ENCODE peak calls at places on chromosome 20, in nine cellular contexts. One of them, this sample, is unnamed.

GRCh38 chr20:43691928-43692524 is 25.1 kb downstream of the MYBL2 start:
- DNase-seq in activated effector memory CD4-positive, alpha-beta T cell treated with Interleukin-2 at 50 U/mL for 16 hours: peak; percentile 3
- DNase-seq in fibroblast of lung: peak; percentile 12
- DNase-seq in non-pigmented ciliary epithelial cell: no peak
- DNase-seq in ELR: peak; percentile 72
- DNase-seq in GM13977: peak; percentile 76
- DNase-seq in MV-4-11: peak; percentile 51
- DNase-seq in choroid plexus epithelial cell: peak; percentile 57
- DNase-seq in naive thymus-derived CD4-positive, alpha-beta T cell: no peak
- DNase-seq in this sample: peak; percentile 52

GRCh38 chr20:49711331-49711987 is 2.2 kb downstream of the B4GALT5 start:
- DNase-seq in activated effector memory CD4-positive, alpha-beta T cell treated with Interleukin-2 at 50 U/mL for 16 hours: no peak
- DNase-seq in fibroblast of lung: no peak
- DNase-seq in non-pigmented ciliary epithelial cell: no peak
- DNase-seq in ELR: no peak
- DNase-seq in GM13977: no peak
- DNase-seq in MV-4-11: no peak
- DNase-seq in choroid plexus epithelial cell: no peak
- DNase-seq in naive thymus-derived CD4-positive, alpha-beta T cell: no peak
- DNase-seq in this sample: no peak

GRCh38 chr20:51054233-51054632 is 31.3 kb upstream of the KCNG1 start:
- DNase-seq in activated effector memory CD4-positive, alpha-beta T cell treated with Interleukin-2 at 50 U/mL for 16 hours: no peak
- DNase-seq in fibroblast of lung: no peak
- DNase-seq in non-pigmented ciliary epithelial cell: no peak
- DNase-seq in ELR: no peak
- DNase-seq in GM13977: no peak
- DNase-seq in MV-4-11: no peak
- DNase-seq in choroid plexus epithelial cell: no peak
- DNase-seq in naive thymus-derived CD4-positive, alpha-beta T cell: no peak
- DNase-seq in this sample: no peak

GRCh38 chr20:33662172-33662571 is at the start of gene C20orf144:
- DNase-seq in activated effector memory CD4-positive, alpha-beta T cell treated with Interleukin-2 at 50 U/mL for 16 hours: no peak
- DNase-seq in fibroblast of lung: no peak
- DNase-seq in non-pigmented ciliary epithelial cell: no peak
- DNase-seq in ELR: no peak
- DNase-seq in GM13977: no peak
- DNase-seq in MV-4-11: no peak
- DNase-seq in choroid plexus epithelial cell: no peak
- DNase-seq in naive thymus-derived CD4-positive, alpha-beta T cell: no peak
- DNase-seq in this sample: no peak

GRCh38 chr20:25551413-25552210 is 33.7 kb downstream of the NINL start:
- DNase-seq in activated effector memory CD4-positive, alpha-beta T cell treated with Interleukin-2 at 50 U/mL for 16 hours: no peak
- DNase-seq in fibroblast of lung: peak; percentile 18
- DNase-seq in non-pigmented ciliary epithelial cell: no peak
- DNase-seq in ELR: no peak
- DNase-seq in GM13977: no peak
- DNase-seq in MV-4-11: no peak
- DNase-seq in choroid plexus epithelial cell: no peak
- DNase-seq in naive thymus-derived CD4-positive, alpha-beta T cell: no peak
- DNase-seq in this sample: no peak

GRCh38 chr20:45300961-45301360 is 5.7 kb upstream of the RBPJL start:
- DNase-seq in activated effector memory CD4-positive, alpha-beta T cell treated with Interleukin-2 at 50 U/mL for 16 hours: no peak
- DNase-seq in fibroblast of lung: peak; percentile 14
- DNase-seq in non-pigmented ciliary epithelial cell: no peak
- DNase-seq in ELR: peak; percentile 78
- DNase-seq in GM13977: peak; percentile 71
- DNase-seq in MV-4-11: peak; percentile 24
- DNase-seq in choroid plexus epithelial cell: peak; percentile 39
- DNase-seq in naive thymus-derived CD4-positive, alpha-beta T cell: no peak
- DNase-seq in this sample: peak; percentile 65

GRCh38 chr20:63475209-63475608 is 2.8 kb upstream of the KCNQ2 start:
- DNase-seq in activated effector memory CD4-positive, alpha-beta T cell treated with Interleukin-2 at 50 U/mL for 16 hours: no peak
- DNase-seq in fibroblast of lung: peak; percentile 20
- DNase-seq in non-pigmented ciliary epithelial cell: no peak
- DNase-seq in ELR: peak; percentile 27
- DNase-seq in GM13977: no peak
- DNase-seq in MV-4-11: no peak
- DNase-seq in choroid plexus epithelial cell: peak; percentile 47
- DNase-seq in naive thymus-derived CD4-positive, alpha-beta T cell: no peak
- DNase-seq in this sample: peak; percentile 30

GRCh38 chr20:46023999-46024398 is 5.0 kb upstream of the SLC12A5 start:
- DNase-seq in activated effector memory CD4-positive, alpha-beta T cell treated with Interleukin-2 at 50 U/mL for 16 hours: no peak
- DNase-seq in fibroblast of lung: no peak
- DNase-seq in non-pigmented ciliary epithelial cell: no peak
- DNase-seq in ELR: peak; percentile 57
- DNase-seq in GM13977: no peak
- DNase-seq in MV-4-11: peak; percentile 23
- DNase-seq in choroid plexus epithelial cell: no peak
- DNase-seq in naive thymus-derived CD4-positive, alpha-beta T cell: no peak
- DNase-seq in this sample: peak; percentile 40

GRCh38 chr20:13173201-13173600 is 47.9 kb upstream of the ISM1 start:
- DNase-seq in activated effector memory CD4-positive, alpha-beta T cell treated with Interleukin-2 at 50 U/mL for 16 hours: no peak
- DNase-seq in fibroblast of lung: no peak
- DNase-seq in non-pigmented ciliary epithelial cell: no peak
- DNase-seq in ELR: no peak
- DNase-seq in GM13977: no peak
- DNase-seq in MV-4-11: no peak
- DNase-seq in choroid plexus epithelial cell: no peak
- DNase-seq in naive thymus-derived CD4-positive, alpha-beta T cell: no peak
- DNase-seq in this sample: no peak

GRCh38 chr20:34334654-34335407 is 28.2 kb upstream of the ITCH start:
- DNase-seq in activated effector memory CD4-positive, alpha-beta T cell treated with Interleukin-2 at 50 U/mL for 16 hours: no peak
- DNase-seq in fibroblast of lung: no peak
- DNase-seq in non-pigmented ciliary epithelial cell: no peak
- DNase-seq in ELR: peak; percentile 49
- DNase-seq in GM13977: no peak
- DNase-seq in MV-4-11: no peak
- DNase-seq in choroid plexus epithelial cell: no peak
- DNase-seq in naive thymus-derived CD4-positive, alpha-beta T cell: no peak
- DNase-seq in this sample: no peak

GRCh38 chr20:5207138-5207537 is 80.3 kb downstream of the CDS2 start:
- DNase-seq in activated effector memory CD4-positive, alpha-beta T cell treated with Interleukin-2 at 50 U/mL for 16 hours: no peak
- DNase-seq in fibroblast of lung: no peak
- DNase-seq in non-pigmented ciliary epithelial cell: no peak
- DNase-seq in ELR: no peak
- DNase-seq in GM13977: no peak
- DNase-seq in MV-4-11: no peak
- DNase-seq in choroid plexus epithelial cell: no peak
- DNase-seq in naive thymus-derived CD4-positive, alpha-beta T cell: no peak
- DNase-seq in this sample: no peak

GRCh38 chr20:57135875-57136274 is 130.6 kb downstream of the BMP7 start:
- DNase-seq in activated effector memory CD4-positive, alpha-beta T cell treated with Interleukin-2 at 50 U/mL for 16 hours: no peak
- DNase-seq in fibroblast of lung: no peak
- DNase-seq in non-pigmented ciliary epithelial cell: no peak
- DNase-seq in ELR: no peak
- DNase-seq in GM13977: no peak
- DNase-seq in MV-4-11: no peak
- DNase-seq in choroid plexus epithelial cell: no peak
- DNase-seq in naive thymus-derived CD4-positive, alpha-beta T cell: no peak
- DNase-seq in this sample: peak; percentile 10

GRCh38 chr20:1775117-1775516 is 117.5 kb upstream of the SIRPG start:
- DNase-seq in activated effector memory CD4-positive, alpha-beta T cell treated with Interleukin-2 at 50 U/mL for 16 hours: no peak
- DNase-seq in fibroblast of lung: peak; percentile 58
- DNase-seq in non-pigmented ciliary epithelial cell: no peak
- DNase-seq in ELR: peak; percentile 34
- DNase-seq in GM13977: no peak
- DNase-seq in MV-4-11: no peak
- DNase-seq in choroid plexus epithelial cell: peak; percentile 52
- DNase-seq in naive thymus-derived CD4-positive, alpha-beta T cell: no peak
- DNase-seq in this sample: no peak

GRCh38 chr20:17281478-17281877 is 54.6 kb downstream of the PCSK2 start:
- DNase-seq in activated effector memory CD4-positive, alpha-beta T cell treated with Interleukin-2 at 50 U/mL for 16 hours: no peak
- DNase-seq in fibroblast of lung: peak; percentile 1
- DNase-seq in non-pigmented ciliary epithelial cell: no peak
- DNase-seq in ELR: peak; percentile 12
- DNase-seq in GM13977: no peak
- DNase-seq in MV-4-11: no peak
- DNase-seq in choroid plexus epithelial cell: peak; percentile 6
- DNase-seq in naive thymus-derived CD4-positive, alpha-beta T cell: no peak
- DNase-seq in this sample: peak; percentile 18

GRCh38 chr20:49186535-49187329 is 1.4 kb downstream of the STAU1 start:
- DNase-seq in activated effector memory CD4-positive, alpha-beta T cell treated with Interleukin-2 at 50 U/mL for 16 hours: peak; percentile 56
- DNase-seq in fibroblast of lung: peak; percentile 58
- DNase-seq in non-pigmented ciliary epithelial cell: peak; percentile 15
- DNase-seq in ELR: peak; percentile 76
- DNase-seq in GM13977: peak; percentile 70
- DNase-seq in MV-4-11: peak; percentile 56
- DNase-seq in choroid plexus epithelial cell: peak; percentile 76
- DNase-seq in naive thymus-derived CD4-positive, alpha-beta T cell: peak; percentile 17
- DNase-seq in this sample: peak; percentile 40

GRCh38 chr20:53020834-53021233 is 48.7 kb downstream of the TSHZ2 start:
- DNase-seq in activated effector memory CD4-positive, alpha-beta T cell treated with Interleukin-2 at 50 U/mL for 16 hours: no peak
- DNase-seq in fibroblast of lung: no peak
- DNase-seq in non-pigmented ciliary epithelial cell: no peak
- DNase-seq in ELR: no peak
- DNase-seq in GM13977: no peak
- DNase-seq in MV-4-11: no peak
- DNase-seq in choroid plexus epithelial cell: no peak
- DNase-seq in naive thymus-derived CD4-positive, alpha-beta T cell: no peak
- DNase-seq in this sample: no peak

GRCh38 chr20:19756756-19757486 is 1.1 kb upstream of the RIN2 start:
- DNase-seq in activated effector memory CD4-positive, alpha-beta T cell treated with Interleukin-2 at 50 U/mL for 16 hours: no peak
- DNase-seq in fibroblast of lung: no peak
- DNase-seq in non-pigmented ciliary epithelial cell: no peak
- DNase-seq in ELR: peak; percentile 3
- DNase-seq in GM13977: no peak
- DNase-seq in MV-4-11: no peak
- DNase-seq in choroid plexus epithelial cell: no peak
- DNase-seq in naive thymus-derived CD4-positive, alpha-beta T cell: no peak
- DNase-seq in this sample: no peak

GRCh38 chr20:63167026-63167917 is 48.7 kb downstream of the YTHDF1 start:
- DNase-seq in activated effector memory CD4-positive, alpha-beta T cell treated with Interleukin-2 at 50 U/mL for 16 hours: no peak
- DNase-seq in fibroblast of lung: no peak
- DNase-seq in non-pigmented ciliary epithelial cell: no peak
- DNase-seq in ELR: peak; percentile 44
- DNase-seq in GM13977: no peak
- DNase-seq in MV-4-11: no peak
- DNase-seq in choroid plexus epithelial cell: no peak
- DNase-seq in naive thymus-derived CD4-positive, alpha-beta T cell: no peak
- DNase-seq in this sample: peak; percentile 45

GRCh38 chr20:46438156-46438750 is 31.8 kb upstream of the ELMO2 start:
- DNase-seq in activated effector memory CD4-positive, alpha-beta T cell treated with Interleukin-2 at 50 U/mL for 16 hours: no peak
- DNase-seq in fibroblast of lung: peak; percentile 21
- DNase-seq in non-pigmented ciliary epithelial cell: no peak
- DNase-seq in ELR: peak; percentile 66
- DNase-seq in GM13977: peak; percentile 50
- DNase-seq in MV-4-11: peak; percentile 47
- DNase-seq in choroid plexus epithelial cell: peak; percentile 67
- DNase-seq in naive thymus-derived CD4-positive, alpha-beta T cell: no peak
- DNase-seq in this sample: peak; percentile 37

GRCh38 chr20:10963717-10964266 is 290.0 kb upstream of the JAG1 start:
- DNase-seq in activated effector memory CD4-positive, alpha-beta T cell treated with Interleukin-2 at 50 U/mL for 16 hours: no peak
- DNase-seq in fibroblast of lung: no peak
- DNase-seq in non-pigmented ciliary epithelial cell: no peak
- DNase-seq in ELR: no peak
- DNase-seq in GM13977: no peak
- DNase-seq in MV-4-11: peak; percentile 2
- DNase-seq in choroid plexus epithelial cell: peak; percentile 19
- DNase-seq in naive thymus-derived CD4-positive, alpha-beta T cell: no peak
- DNase-seq in this sample: no peak

GRCh38 chr20:48155231-48155630 is 369.9 kb upstream of the SULF2 start:
- DNase-seq in activated effector memory CD4-positive, alpha-beta T cell treated with Interleukin-2 at 50 U/mL for 16 hours: no peak
- DNase-seq in fibroblast of lung: no peak
- DNase-seq in non-pigmented ciliary epithelial cell: no peak
- DNase-seq in ELR: no peak
- DNase-seq in GM13977: no peak
- DNase-seq in MV-4-11: no peak
- DNase-seq in choroid plexus epithelial cell: no peak
- DNase-seq in naive thymus-derived CD4-positive, alpha-beta T cell: no peak
- DNase-seq in this sample: no peak

GRCh38 chr20:42549496-42549895 is 640.2 kb downstream of the PTPRT start:
- DNase-seq in activated effector memory CD4-positive, alpha-beta T cell treated with Interleukin-2 at 50 U/mL for 16 hours: no peak
- DNase-seq in fibroblast of lung: no peak
- DNase-seq in non-pigmented ciliary epithelial cell: no peak
- DNase-seq in ELR: no peak
- DNase-seq in GM13977: no peak
- DNase-seq in MV-4-11: no peak
- DNase-seq in choroid plexus epithelial cell: no peak
- DNase-seq in naive thymus-derived CD4-positive, alpha-beta T cell: no peak
- DNase-seq in this sample: no peak

GRCh38 chr20:57664476-57664875 is 44.2 kb upstream of the ZBP1 start:
- DNase-seq in activated effector memory CD4-positive, alpha-beta T cell treated with Interleukin-2 at 50 U/mL for 16 hours: no peak
- DNase-seq in fibroblast of lung: no peak
- DNase-seq in non-pigmented ciliary epithelial cell: no peak
- DNase-seq in ELR: no peak
- DNase-seq in GM13977: no peak
- DNase-seq in MV-4-11: no peak
- DNase-seq in choroid plexus epithelial cell: no peak
- DNase-seq in naive thymus-derived CD4-positive, alpha-beta T cell: no peak
- DNase-seq in this sample: no peak

GRCh38 chr20:40960521-40960956 is 68.1 kb upstream of the TOP1 start:
- DNase-seq in activated effector memory CD4-positive, alpha-beta T cell treated with Interleukin-2 at 50 U/mL for 16 hours: no peak
- DNase-seq in fibroblast of lung: peak; percentile 44
- DNase-seq in non-pigmented ciliary epithelial cell: no peak
- DNase-seq in ELR: no peak
- DNase-seq in GM13977: no peak
- DNase-seq in MV-4-11: no peak
- DNase-seq in choroid plexus epithelial cell: no peak
- DNase-seq in naive thymus-derived CD4-positive, alpha-beta T cell: no peak
- DNase-seq in this sample: no peak

GRCh38 chr20:58010186-58010585 is 218.3 kb downstream of the ANKRD60 start:
- DNase-seq in activated effector memory CD4-positive, alpha-beta T cell treated with Interleukin-2 at 50 U/mL for 16 hours: no peak
- DNase-seq in fibroblast of lung: no peak
- DNase-seq in non-pigmented ciliary epithelial cell: no peak
- DNase-seq in ELR: no peak
- DNase-seq in GM13977: no peak
- DNase-seq in MV-4-11: no peak
- DNase-seq in choroid plexus epithelial cell: no peak
- DNase-seq in naive thymus-derived CD4-positive, alpha-beta T cell: no peak
- DNase-seq in this sample: no peak

GRCh38 chr20:14580426-14581074 is 243.1 kb upstream of the FLRT3 start:
- DNase-seq in activated effector memory CD4-positive, alpha-beta T cell treated with Interleukin-2 at 50 U/mL for 16 hours: no peak
- DNase-seq in fibroblast of lung: no peak
- DNase-seq in non-pigmented ciliary epithelial cell: no peak
- DNase-seq in ELR: no peak
- DNase-seq in GM13977: no peak
- DNase-seq in MV-4-11: no peak
- DNase-seq in choroid plexus epithelial cell: no peak
- DNase-seq in naive thymus-derived CD4-positive, alpha-beta T cell: no peak
- DNase-seq in this sample: no peak

GRCh38 chr20:1327241-1327653 is 1.7 kb downstream of the SDCBP2 start:
- DNase-seq in activated effector memory CD4-positive, alpha-beta T cell treated with Interleukin-2 at 50 U/mL for 16 hours: no peak
- DNase-seq in fibroblast of lung: peak; percentile 47
- DNase-seq in non-pigmented ciliary epithelial cell: peak; percentile 60
- DNase-seq in ELR: peak; percentile 54
- DNase-seq in GM13977: no peak
- DNase-seq in MV-4-11: peak; percentile 25
- DNase-seq in choroid plexus epithelial cell: peak; percentile 59
- DNase-seq in naive thymus-derived CD4-positive, alpha-beta T cell: no peak
- DNase-seq in this sample: peak; percentile 50

GRCh38 chr20:42161228-42161829 is 543.2 kb upstream of the CHD6 start:
- DNase-seq in activated effector memory CD4-positive, alpha-beta T cell treated with Interleukin-2 at 50 U/mL for 16 hours: no peak
- DNase-seq in fibroblast of lung: no peak
- DNase-seq in non-pigmented ciliary epithelial cell: no peak
- DNase-seq in ELR: no peak
- DNase-seq in GM13977: no peak
- DNase-seq in MV-4-11: no peak
- DNase-seq in choroid plexus epithelial cell: no peak
- DNase-seq in naive thymus-derived CD4-positive, alpha-beta T cell: no peak
- DNase-seq in this sample: no peak

GRCh38 chr20:59821788-59822187 is 111.6 kb downstream of the SYCP2 start:
- DNase-seq in activated effector memory CD4-positive, alpha-beta T cell treated with Interleukin-2 at 50 U/mL for 16 hours: no peak
- DNase-seq in fibroblast of lung: no peak
- DNase-seq in non-pigmented ciliary epithelial cell: no peak
- DNase-seq in ELR: no peak
- DNase-seq in GM13977: no peak
- DNase-seq in MV-4-11: no peak
- DNase-seq in choroid plexus epithelial cell: no peak
- DNase-seq in naive thymus-derived CD4-positive, alpha-beta T cell: no peak
- DNase-seq in this sample: no peak

GRCh38 chr20:64245746-64246595 is 9.6 kb upstream of the PCMTD2 start:
- DNase-seq in activated effector memory CD4-positive, alpha-beta T cell treated with Interleukin-2 at 50 U/mL for 16 hours: no peak
- DNase-seq in fibroblast of lung: no peak
- DNase-seq in non-pigmented ciliary epithelial cell: no peak
- DNase-seq in ELR: no peak
- DNase-seq in GM13977: no peak
- DNase-seq in MV-4-11: no peak
- DNase-seq in choroid plexus epithelial cell: no peak
- DNase-seq in naive thymus-derived CD4-positive, alpha-beta T cell: no peak
- DNase-seq in this sample: no peak

GRCh38 chr20:32564921-32565734 is 20.0 kb downstream of the NOL4L start:
- DNase-seq in activated effector memory CD4-positive, alpha-beta T cell treated with Interleukin-2 at 50 U/mL for 16 hours: no peak
- DNase-seq in fibroblast of lung: no peak
- DNase-seq in non-pigmented ciliary epithelial cell: no peak
- DNase-seq in ELR: no peak
- DNase-seq in GM13977: no peak
- DNase-seq in MV-4-11: peak; percentile 41
- DNase-seq in choroid plexus epithelial cell: peak; percentile 56
- DNase-seq in naive thymus-derived CD4-positive, alpha-beta T cell: no peak
- DNase-seq in this sample: no peak

This sample was measured in HT1080.